ENCODE peak calls at places on chromosomes 13 and 19, in ten cellular contexts. Y is A549; I is psoas muscle; B is GM06990; A is mucosa of descending colon; M is CD4-positive, CD25-positive, alpha-beta regulatory T cell; D is esophagus squamous epithelium; V is upper lobe of right lung; W is adrenal gland; R is testis. X is an unnamed sample.

GRCh38 chr13:113183450-113184129 is 24.9 kb downstream of the PCID2 start:
- DNase-seq in A (no peak), Y (peak; percentile 14), W (no peak), B (no peak), I (no peak), D (no peak), R (no peak), V (no peak), M (no peak), X (no peak)

GRCh38 chr19:21513651-21514050 is 8.2 kb downstream of the ZNF429 start:
- DNase-seq in I (no peak), D (no peak), R (no peak), V (no peak), Y (no peak), B (no peak), M (no peak), A (no peak), W (no peak), X (no peak)

GRCh38 chr13:93775507-93776108 is 549.0 kb downstream of the GPC6 start:
- DNase-seq in B (no peak), A (no peak), V (no peak), D (no peak), Y (no peak), M (no peak), W (no peak), I (no peak), R (no peak), X (no peak)

GRCh38 chr13:42559057-42559456 is 14.9 kb upstream of the TNFSF11 start:
- DNase-seq in W (no peak), V (no peak), A (no peak), M (no peak), Y (no peak), B (no peak), D (no peak), R (no peak), I (no peak), X (no peak)

GRCh38 chr19:48247212-48247611 is 8.5 kb downstream of the CARD8 start:
- DNase-seq in W (no peak), I (no peak), M (no peak), R (no peak), B (no peak), A (no peak), D (no peak), V (no peak), Y (no peak), X (no peak)

GRCh38 chr19:58498316-58499020 is 13.3 kb downstream of the SLC27A5 start:
- DNase-seq in R (no peak), B (no peak), Y (no peak), D (no peak), V (peak; percentile 71), I (no peak), M (no peak), W (no peak), A (peak; percentile 65), X (no peak)

GRCh38 chr13:93182406-93182805 is 44.2 kb upstream of the GPC6 start:
- DNase-seq in D (no peak), A (no peak), B (no peak), Y (no peak), I (no peak), V (no peak), R (no peak), W (no peak), M (no peak), X (no peak)

GRCh38 chr13:59425211-59425721 is 738.5 kb downstream of the DIAPH3 start:
- DNase-seq in V (no peak), W (no peak), M (no peak), A (no peak), D (no peak), I (no peak), R (no peak), Y (no peak), B (no peak), X (no peak)

GRCh38 chr19:52527134-52527953 is at the start of gene ZNF808:
- DNase-seq in V (peak; percentile 99), B (peak; percentile 92), Y (peak; percentile 40), R (peak; percentile 97), A (peak; percentile 99), M (peak; percentile 91), I (peak; percentile 98), W (peak; percentile 98), D (peak; percentile 89), X (peak; percentile 95)

GRCh38 chr19:52369463-52370340 is at the start of gene ZNF880:
- DNase-seq in R (peak; percentile 97), V (peak; percentile 95), M (peak; percentile 86), I (peak; percentile 94), B (peak; percentile 81), Y (peak; percentile 66), A (peak; percentile 92), W (peak; percentile 96), D (peak; percentile 51), X (peak; percentile 95)

GRCh38 chr19:42023121-42023942 is 29.3 kb upstream of the ATP1A3 start:
- DNase-seq in M (no peak), I (no peak), A (no peak), R (no peak), W (no peak), Y (peak; percentile 77), B (peak; percentile 30), D (no peak), V (no peak), X (peak; percentile 29)

GRCh38 chr13:99205621-99206220 is 5.1 kb downstream of the UBAC2 start:
- DNase-seq in V (no peak), W (no peak), I (no peak), M (no peak), R (no peak), B (no peak), D (no peak), A (no peak), Y (no peak), X (no peak)
- H3K4me3 ChIP-seq in V (no peak overlapping the region), W (no peak overlapping the region), I (no peak overlapping the region), M (peak overlapping the region; percentile 73), R (no peak overlapping the region), B (no peak overlapping the region), D (no peak overlapping the region), A (no peak overlapping the region), Y (no peak overlapping the region), X (no peak overlapping the region)

GRCh38 chr19:23974941-23975340 is 60.3 kb downstream of the ZNF726 start:
- DNase-seq in V (no peak), Y (no peak), M (no peak), B (no peak), D (no peak), R (no peak), W (no peak), I (no peak), A (no peak), X (no peak)

GRCh38 chr19:23978068-23978467 is 63.4 kb downstream of the ZNF726 start:
- DNase-seq in W (no peak), I (no peak), V (no peak), B (no peak), Y (no peak), D (no peak), A (no peak), M (no peak), R (no peak), X (no peak)

GRCh38 chr19:23971598-23971997 is 56.9 kb downstream of the ZNF726 start:
- DNase-seq in Y (no peak), M (no peak), R (no peak), A (no peak), B (no peak), D (no peak), V (no peak), W (no peak), I (no peak), X (no peak)

DNA sequence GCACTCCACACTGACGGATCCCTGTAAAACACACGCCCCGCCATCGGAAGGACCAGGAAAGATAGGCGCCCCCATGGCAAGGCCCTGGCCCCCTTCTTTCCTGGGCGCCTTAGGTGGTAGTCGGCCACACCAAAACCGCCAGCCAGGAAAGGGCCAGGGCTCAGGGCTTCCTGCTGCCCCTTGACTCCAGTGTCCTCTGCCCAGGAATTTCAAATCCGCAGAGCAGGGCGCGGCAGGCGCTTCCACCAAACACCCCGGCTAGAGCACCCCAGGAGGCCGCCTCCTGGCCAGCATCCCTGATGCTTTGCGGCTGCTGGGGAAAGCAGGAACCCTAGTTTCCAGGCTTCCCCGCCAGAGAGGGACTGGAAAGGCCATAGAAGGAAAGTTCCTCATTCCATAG is 57.5 kb downstream of the ZNF726 start:
- DNase-seq in R (no peak), B (no peak), V (no peak), D (no peak), A (no peak), W (no peak), M (no peak), I (no peak), Y (no peak), X (no peak)
- H3K4me3 ChIP-seq in R (peak overlapping the region; percentile 41), B (no peak overlapping the region), V (no peak overlapping the region), D (no peak overlapping the region), A (no peak overlapping the region), W (no peak overlapping the region), M (no peak overlapping the region), I (no peak overlapping the region), Y (no peak overlapping the region), X (no peak overlapping the region)

DNA sequence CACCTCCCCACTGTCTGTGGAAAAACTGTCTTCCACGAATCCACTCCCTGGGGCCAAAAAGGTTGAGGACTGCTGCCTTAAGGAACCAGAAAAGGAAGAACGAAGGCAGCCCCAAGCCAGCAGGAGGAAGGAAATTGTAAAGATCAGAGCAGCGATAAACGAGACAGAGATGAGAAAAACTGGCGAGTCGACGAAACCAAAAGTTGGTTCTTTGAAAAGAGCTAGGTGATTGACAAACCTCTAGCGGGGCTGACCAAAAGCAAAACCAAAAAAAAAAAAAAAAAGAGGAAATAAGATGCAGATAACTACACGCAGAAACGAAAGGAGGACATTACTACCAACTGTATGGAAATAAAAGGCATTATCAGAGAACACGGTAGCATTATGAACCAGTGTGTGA is 76.9 kb downstream of the GADD45B start:
- DNase-seq in B (peak; percentile 56), D (no peak), W (no peak), V (no peak), M (peak; percentile 77), Y (no peak), I (no peak), A (no peak), R (no peak), X (no peak)
- H3K4me3 ChIP-seq in B (no peak overlapping the region), D (no peak overlapping the region), W (no peak overlapping the region), V (peak overlapping the region; percentile 1), M (peak overlapping the region; percentile 88), Y (peak overlapping the region; percentile 35), I (no peak overlapping the region), A (no peak overlapping the region), R (no peak overlapping the region), X (no peak overlapping the region)

DNA sequence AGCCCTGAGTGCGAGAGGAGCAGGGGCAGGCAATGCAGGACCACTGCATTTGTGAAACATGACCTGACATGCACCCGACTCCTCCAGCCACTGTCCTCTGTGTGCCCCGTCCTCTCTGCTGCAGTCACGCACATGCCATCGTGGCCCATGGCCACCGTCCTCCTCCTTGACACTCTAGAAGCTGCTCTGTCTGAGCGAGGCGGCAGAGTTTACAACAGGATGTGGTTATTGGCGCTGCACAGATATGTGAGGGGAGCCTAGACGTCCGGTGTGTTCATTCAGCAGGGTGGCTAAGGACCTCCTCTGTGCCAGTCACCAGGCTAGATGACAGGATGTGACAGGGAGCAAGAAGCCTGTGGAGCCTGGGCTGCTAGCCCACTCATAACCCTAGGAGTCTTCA is 277.8 kb downstream of the FOXO1 start:
- DNase-seq in B (peak; percentile 76), I (no peak), V (no peak), W (no peak), M (peak; percentile 88), D (peak; percentile 32), A (peak; percentile 81), R (no peak), Y (no peak), X (peak; percentile 61)
- H3K4me3 ChIP-seq in B (peak overlapping the region; percentile 52), I (no peak overlapping the region), V (no peak overlapping the region), W (no peak overlapping the region), M (peak overlapping the region; percentile 89), D (peak overlapping the region; percentile 31), A (no peak overlapping the region), R (no peak overlapping the region), Y (no peak overlapping the region), X (no peak overlapping the region)

GRCh38 chr19:46372901-46373572 is 26.1 kb downstream of the PPP5C start:
- DNase-seq in I (no peak), B (no peak), D (no peak), A (no peak), Y (peak; percentile 84), R (no peak), V (peak; percentile 60), M (no peak), W (peak; percentile 55), X (no peak)
- H3K4me3 ChIP-seq in I (no peak overlapping the region), B (no peak overlapping the region), D (peak overlapping the region; percentile 37), A (no peak overlapping the region), Y (peak overlapping the region; percentile 10), R (no peak overlapping the region), V (no peak overlapping the region), M (no peak overlapping the region), W (no peak overlapping the region), X (no peak overlapping the region)

X was measured in SJCRH30.